ENCODE peak calls at places on chromosome 2, in five cellular contexts. I, S, J, T and A are unnamed samples.
A peak's percentile ranks its signal among the peaks of the same experiment; 100 is the strongest.

GRCh38 chr2:222865301-222865700 is 4.5 kb downstream of the ACSL3 start:
- DNase-seq in J (no peak), S (no peak), T (no peak), I (no peak), A (no peak)

GRCh38 chr2:150981826-150982225 is 279.8 kb downstream of the RBM43 start:
- DNase-seq in J (no peak), T (no peak), I (peak; percentile 31), S (no peak), A (no peak)

GRCh38 chr2:200733713-200734198 is 78.0 kb upstream of the BZW1 start:
- DNase-seq in S (no peak), J (no peak), I (no peak), T (no peak), A (no peak)

GRCh38 chr2:140246058-140246457 is 1465.9 kb upstream of the NXPH2 start:
- DNase-seq in T (no peak), I (no peak), J (no peak), S (no peak), A (no peak)

GRCh38 chr2:82795446-82795845 is 1663.6 kb downstream of the SUCLG1 start:
- DNase-seq in S (no peak), J (no peak), T (no peak), I (peak; percentile 82), A (no peak)

GRCh38 chr2:84807063-84807485 is 73.8 kb downstream of the TRABD2A start:
- DNase-seq in S (no peak), J (peak; percentile 26), T (no peak), I (peak; percentile 96), A (no peak)

GRCh38 chr2:190856985-190857384 is 23.6 kb upstream of the GLS start:
- DNase-seq in I (no peak), T (no peak), J (no peak), S (no peak), A (no peak)

GRCh38 chr2:152678808-152679207 is 38.5 kb downstream of the PRPF40A start:
- DNase-seq in T (no peak), S (no peak), J (no peak), I (no peak), A (no peak)

GRCh38 chr2:47644351-47644750 is 138.6 kb upstream of the MSH6 start:
- DNase-seq in J (no peak), S (no peak), T (no peak), I (no peak), A (no peak)

GRCh38 chr2:113980946-113981345 is 91.1 kb downstream of the ACTR3 start:
- DNase-seq in I (peak; percentile 84), J (no peak), S (no peak), T (no peak), A (no peak)

GRCh38 chr2:30234180-30234971 is 3.0 kb downstream of the LBH start:
- DNase-seq in J (no peak), S (peak; percentile 79), I (peak; percentile 65), T (peak; percentile 36), A (no peak)

GRCh38 chr2:219496781-219497494 is 1.8 kb upstream of the GMPPA start:
- DNase-seq in S (peak; percentile 85), I (no peak), J (no peak), T (no peak), A (no peak)

GRCh38 chr2:242011991-242012764 is 142.6 kb downstream of the RTP5 start:
- DNase-seq in I (no peak), T (no peak), S (peak; percentile 56), J (no peak), A (no peak)

GRCh38 chr2:128604045-128604444 is 285.4 kb upstream of the HS6ST1 start:
- DNase-seq in I (no peak), T (no peak), J (no peak), S (peak; percentile 60), A (no peak)

GRCh38 chr2:28193552-28194383 is 198.9 kb upstream of the FOSL2 start:
- DNase-seq in T (no peak), J (no peak), S (no peak), I (no peak), A (no peak)

GRCh38 chr2:41207578-41207977 is 755.7 kb upstream of the SLC8A1 start:
- DNase-seq in S (no peak), J (no peak), T (no peak), I (no peak), A (no peak)

GRCh38 chr2:43276962-43277383 is 50.6 kb upstream of the ZFP36L2 start:
- DNase-seq in T (no peak), J (no peak), I (no peak), S (no peak), A (no peak)